ENCODE peak calls at places on chromosomes 6 and 20, in ten cellular contexts. D is activated T-cell treated with anti-CD3 and anti-CD28 coated beads for 24 hours; O is nephron progenitor cell; W is IMR-90; R is head of caudate nucleus; A is fibroblast of gingiva; E is activated CD8-positive, alpha-beta memory T cell treated with anti-CD3 and anti-CD28 coated beads for 4 hours; U is NCI-H510A treated with DMSO at 0.1 percent for 48 hours; M is NCI-H187; J is NCI-H1092 treated with DMSO at 0.1 percent for 48 hours. B is an unnamed sample.

GRCh38 chr6:73739097-73739496 is 43.1 kb downstream of the CD109 start:
- DNase-seq in D (no peak), O (peak; percentile 8), W (peak; percentile 78), R (no peak), A (peak; percentile 61), E (no peak), U (peak; percentile 69), M (peak; percentile 40), J (peak; percentile 48), B (peak; percentile 74)

GRCh38 chr6:45548657-45549515 is 171.2 kb upstream of the SUPT3H start:
- DNase-seq in D (no peak), O (no peak), W (peak; percentile 22), R (no peak), A (peak; percentile 35), E (no peak), U (no peak), M (no peak), J (no peak), B (no peak)

GRCh38 chr20:37228111-37228510 is 33.5 kb downstream of the GHRH start:
- DNase-seq in D (no peak), O (no peak), W (no peak), R (no peak), A (peak; percentile 29), E (no peak), U (no peak), M (no peak), J (no peak), B (peak; percentile 66)

GRCh38 chr6:89928604-89929003 is 34.3 kb downstream of the GJA10 start:
- DNase-seq in D (no peak), O (no peak), W (peak; percentile 63), R (no peak), A (no peak), E (no peak), U (no peak), M (no peak), J (no peak), B (no peak)

GRCh38 chr6:125363010-125363359 is 61.2 kb upstream of the HDDC2 start:
- DNase-seq in D (no peak), O (no peak), W (peak; percentile 42), R (no peak), A (peak; percentile 4), E (no peak), U (peak; percentile 60), M (peak; percentile 31), J (no peak), B (peak; percentile 21)

GRCh38 chr6:104784884-104785283 is 74.8 kb downstream of the HACE1 start:
- DNase-seq in D (no peak), O (no peak), W (peak; percentile 41), R (no peak), A (peak; percentile 24), E (no peak), U (no peak), M (no peak), J (no peak), B (peak; percentile 49)

GRCh38 chr6:168418151-168418551 is 22.8 kb upstream of the SMOC2 start:
- DNase-seq in D (no peak), O (peak; percentile 36), W (no peak), R (no peak), A (no peak), E (no peak), U (no peak), M (no peak), J (peak; percentile 80), B (no peak)

GRCh38 chr6:53961679-53962370 is 149.4 kb upstream of the MLIP start:
- DNase-seq in D (no peak), O (peak; percentile 17), W (peak; percentile 19), R (no peak), A (no peak), E (no peak), U (no peak), M (no peak), J (no peak), B (peak; percentile 81)

GRCh38 chr6:35049885-35050284 is 91.3 kb downstream of the TCP11 start:
- DNase-seq in D (no peak), O (no peak), W (peak; percentile 93), R (peak; percentile 61), A (peak; percentile 73), E (no peak), U (peak; percentile 88), M (peak; percentile 72), J (peak; percentile 47), B (peak; percentile 85)

GRCh38 chr6:34928695-34929094 is 39.6 kb downstream of the ANKS1A start:
- DNase-seq in D (no peak), O (no peak), W (no peak), R (no peak), A (no peak), E (no peak), U (no peak), M (no peak), J (no peak), B (no peak)

GRCh38 chr20:46083101-46083500 is 6.7 kb downstream of the NCOA5 start:
- DNase-seq in D (no peak), O (no peak), W (no peak), R (no peak), A (no peak), E (no peak), U (no peak), M (no peak), J (no peak), B (no peak)

GRCh38 chr6:133447924-133448323 is 206.8 kb downstream of the EYA4 start:
- DNase-seq in D (no peak), O (no peak), W (peak; percentile 83), R (no peak), A (peak; percentile 76), E (no peak), U (no peak), M (no peak), J (no peak), B (peak; percentile 2)

GRCh38 chr6:12937971-12938370 is 221.4 kb downstream of the PHACTR1 start:
- DNase-seq in D (no peak), O (no peak), W (no peak), R (no peak), A (no peak), E (no peak), U (no peak), M (no peak), J (no peak), B (no peak)

GRCh38 chr6:8177721-8178120 is 75.4 kb upstream of the EEF1E1 start:
- DNase-seq in D (no peak), O (no peak), W (peak; percentile 48), R (no peak), A (no peak), E (no peak), U (no peak), M (no peak), J (no peak), B (peak; percentile 39)

GRCh38 chr6:106757267-106757666 is 127.9 kb downstream of the QRSL1 start:
- DNase-seq in D (no peak), O (no peak), W (no peak), R (no peak), A (no peak), E (no peak), U (peak; percentile 62), M (no peak), J (peak; percentile 10), B (no peak)

GRCh38 chr20:22619272-22619671 is 34.9 kb upstream of the FOXA2 start:
- DNase-seq in D (no peak), O (no peak), W (no peak), R (no peak), A (no peak), E (no peak), U (no peak), M (no peak), J (no peak), B (no peak)

GRCh38 chr20:62382306-62383198 is 4.4 kb upstream of the RPS21 start:
- DNase-seq in D (peak; percentile 75), O (peak; percentile 87), W (peak; percentile 70), R (peak; percentile 66), A (peak; percentile 56), E (peak; percentile 63), U (peak; percentile 87), M (peak; percentile 84), J (peak; percentile 60), B (peak; percentile 58)

GRCh38 chr6:116531675-116532570 is 13.6 kb downstream of the TRAPPC3L start:
- DNase-seq in D (peak; percentile 51), O (peak; percentile 69), W (peak; percentile 82), R (peak; percentile 47), A (peak; percentile 56), E (peak; percentile 10), U (peak; percentile 47), M (no peak), J (peak; percentile 51), B (peak; percentile 74)

GRCh38 chr6:136822051-136822378 is 377 bp upstream of the PEX7 start:
- DNase-seq in D (peak; percentile 19), O (no peak), W (peak; percentile 62), R (peak; percentile 16), A (peak; percentile 53), E (no peak), U (no peak), M (no peak), J (no peak), B (peak; percentile 46)

GRCh38 chr20:51122931-51123658 is 100.2 kb upstream of the KCNG1 start:
- DNase-seq in D (peak; percentile 8), O (no peak), W (no peak), R (no peak), A (no peak), E (no peak), U (no peak), M (no peak), J (no peak), B (no peak)

B was measured in AG10803.